ENCODE peak calls at places on chromosomes 6 and 20, in nine cellular contexts. One of them, this sample, is unnamed.

GRCh38 chr6:108658174-108658573 is 97.5 kb downstream of the FOXO3 start:
- DNase-seq in A549: no peak
- DNase-seq in neural progenitor cell: no peak
- DNase-seq in PC-9: peak
- DNase-seq in psoas muscle: no peak
- DNase-seq in CD4-positive, alpha-beta T cell: no peak
- DNase-seq in body of pancreas: no peak
- DNase-seq in heart right ventricle: no peak
- DNase-seq in ovary: no peak
- DNase-seq in this sample: no peak

GRCh38 chr6:89895273-89895874 is 1.1 kb downstream of the GJA10 start:
- DNase-seq in A549: no peak
- DNase-seq in neural progenitor cell: peak
- DNase-seq in PC-9: no peak
- DNase-seq in psoas muscle: no peak
- DNase-seq in CD4-positive, alpha-beta T cell: no peak
- DNase-seq in body of pancreas: no peak
- DNase-seq in heart right ventricle: peak
- DNase-seq in ovary: no peak
- DNase-seq in this sample: peak

GRCh38 chr6:35600659-35601125 is 88.0 kb upstream of the TULP1 start:
- DNase-seq in A549: no peak
- DNase-seq in neural progenitor cell: no peak
- DNase-seq in PC-9: no peak
- DNase-seq in psoas muscle: no peak
- DNase-seq in CD4-positive, alpha-beta T cell: no peak
- DNase-seq in body of pancreas: no peak
- DNase-seq in heart right ventricle: no peak
- DNase-seq in ovary: no peak
- DNase-seq in this sample: no peak

GRCh38 chr6:168181776-168182765 is 103.1 kb upstream of the FRMD1 start:
- DNase-seq in A549: no peak
- DNase-seq in neural progenitor cell: peak
- DNase-seq in PC-9: no peak
- DNase-seq in psoas muscle: no peak
- DNase-seq in CD4-positive, alpha-beta T cell: no peak
- DNase-seq in body of pancreas: no peak
- DNase-seq in heart right ventricle: no peak
- DNase-seq in ovary: no peak
- DNase-seq in this sample: no peak

GRCh38 chr6:43125119-43125518 is 46.0 kb upstream of the SRF start:
- DNase-seq in A549: no peak
- DNase-seq in neural progenitor cell: no peak
- DNase-seq in PC-9: no peak
- DNase-seq in psoas muscle: no peak
- DNase-seq in CD4-positive, alpha-beta T cell: no peak
- DNase-seq in body of pancreas: no peak
- DNase-seq in heart right ventricle: no peak
- DNase-seq in ovary: peak
- DNase-seq in this sample: no peak

GRCh38 chr20:62354811-62355341 is 12.2 kb downstream of the LAMA5 start:
- DNase-seq in A549: no peak
- DNase-seq in neural progenitor cell: no peak
- DNase-seq in PC-9: no peak
- DNase-seq in psoas muscle: peak
- DNase-seq in CD4-positive, alpha-beta T cell: no peak
- DNase-seq in body of pancreas: no peak
- DNase-seq in heart right ventricle: no peak
- DNase-seq in ovary: no peak
- DNase-seq in this sample: no peak

GRCh38 chr6:13522639-13523038 is 35.2 kb upstream of the GFOD1 start:
- DNase-seq in A549: no peak
- DNase-seq in neural progenitor cell: no peak
- DNase-seq in PC-9: no peak
- DNase-seq in psoas muscle: no peak
- DNase-seq in CD4-positive, alpha-beta T cell: no peak
- DNase-seq in body of pancreas: no peak
- DNase-seq in heart right ventricle: no peak
- DNase-seq in ovary: no peak
- DNase-seq in this sample: peak

GRCh38 chr20:53343433-53343832 is 250.2 kb downstream of the ZNF217 start:
- DNase-seq in A549: no peak
- DNase-seq in neural progenitor cell: no peak
- DNase-seq in PC-9: no peak
- DNase-seq in psoas muscle: no peak
- DNase-seq in CD4-positive, alpha-beta T cell: no peak
- DNase-seq in body of pancreas: peak
- DNase-seq in heart right ventricle: no peak
- DNase-seq in ovary: no peak
- DNase-seq in this sample: no peak

GRCh38 chr20:48706710-48707339 is 121.0 kb downstream of the PREX1 start:
- DNase-seq in A549: no peak
- DNase-seq in neural progenitor cell: no peak
- DNase-seq in PC-9: no peak
- DNase-seq in psoas muscle: no peak
- DNase-seq in CD4-positive, alpha-beta T cell: no peak
- DNase-seq in body of pancreas: no peak
- DNase-seq in heart right ventricle: peak
- DNase-seq in ovary: no peak
- DNase-seq in this sample: no peak

DNA sequence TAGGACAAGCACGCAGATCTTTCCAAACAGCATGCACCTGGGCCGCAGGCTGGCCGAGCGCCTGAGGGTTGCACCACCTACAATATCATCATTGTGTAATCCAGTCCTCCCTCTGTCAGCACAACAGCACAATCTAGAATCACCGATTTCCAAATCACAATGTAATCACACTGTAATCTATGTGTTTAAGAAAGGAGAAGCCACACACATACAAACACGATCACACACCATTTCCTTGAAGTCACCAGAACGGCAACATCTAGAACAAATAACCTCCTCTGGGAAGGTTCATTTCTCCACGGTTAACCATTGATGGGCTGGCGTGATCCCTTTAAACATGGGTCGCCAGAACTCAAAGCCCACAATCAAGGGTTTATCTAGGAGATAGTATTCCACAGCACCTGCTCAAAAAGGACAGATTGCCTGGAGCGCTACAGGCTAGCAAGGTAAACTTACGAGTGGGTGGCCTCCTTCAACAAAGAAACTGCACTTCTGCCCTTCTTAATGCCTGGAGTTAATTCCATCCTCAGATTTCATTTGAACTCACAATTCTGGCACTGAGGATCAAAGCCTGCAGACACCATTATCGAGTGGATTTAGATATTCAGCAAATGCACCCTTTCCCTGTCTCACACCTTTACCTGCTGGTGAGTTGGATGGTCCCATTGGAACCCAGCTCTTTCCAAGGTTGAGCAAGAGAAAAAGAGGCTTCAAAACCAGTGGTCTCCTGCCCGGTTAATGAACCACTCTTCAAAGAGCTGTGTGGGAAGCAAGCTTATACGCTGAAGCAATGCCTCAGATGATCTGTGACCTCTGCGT is 83.8 kb upstream of the FOXQ1 start:
- DNase-seq in A549: no peak
- DNase-seq in neural progenitor cell: no peak
- DNase-seq in PC-9: peak
- DNase-seq in psoas muscle: no peak
- DNase-seq in CD4-positive, alpha-beta T cell: no peak
- DNase-seq in body of pancreas: no peak
- DNase-seq in heart right ventricle: no peak
- DNase-seq in ovary: no peak
- DNase-seq in this sample: no peak
- H3K27ac ChIP-seq in A549: no peak
- H3K27ac ChIP-seq in neural progenitor cell: no peak
- H3K27ac ChIP-seq in PC-9: no peak
- H3K27ac ChIP-seq in psoas muscle: no peak
- H3K27ac ChIP-seq in CD4-positive, alpha-beta T cell: no peak
- H3K27ac ChIP-seq in body of pancreas: no peak
- H3K27ac ChIP-seq in heart right ventricle: no peak
- H3K27ac ChIP-seq in ovary: no peak
- H3K27ac ChIP-seq in this sample: no peak

GRCh38 chr20:4953881-4954280 is 47.4 kb downstream of the SLC23A2 start:
- DNase-seq in A549: no peak
- DNase-seq in neural progenitor cell: no peak
- DNase-seq in PC-9: no peak
- DNase-seq in psoas muscle: no peak
- DNase-seq in CD4-positive, alpha-beta T cell: no peak
- DNase-seq in body of pancreas: no peak
- DNase-seq in heart right ventricle: no peak
- DNase-seq in ovary: no peak
- DNase-seq in this sample: no peak

GRCh38 chr20:4957187-4957586 is 44.1 kb downstream of the SLC23A2 start:
- DNase-seq in A549: no peak
- DNase-seq in neural progenitor cell: no peak
- DNase-seq in PC-9: no peak
- DNase-seq in psoas muscle: no peak
- DNase-seq in CD4-positive, alpha-beta T cell: no peak
- DNase-seq in body of pancreas: no peak
- DNase-seq in heart right ventricle: no peak
- DNase-seq in ovary: no peak
- DNase-seq in this sample: no peak

GRCh38 chr20:4959582-4959981 is 41.7 kb downstream of the SLC23A2 start:
- DNase-seq in A549: no peak
- DNase-seq in neural progenitor cell: no peak
- DNase-seq in PC-9: no peak
- DNase-seq in psoas muscle: no peak
- DNase-seq in CD4-positive, alpha-beta T cell: no peak
- DNase-seq in body of pancreas: no peak
- DNase-seq in heart right ventricle: no peak
- DNase-seq in ovary: no peak
- DNase-seq in this sample: no peak

GRCh38 chr20:4957939-4958362 is 43.4 kb downstream of the SLC23A2 start:
- DNase-seq in A549: no peak
- DNase-seq in neural progenitor cell: no peak
- DNase-seq in PC-9: no peak
- DNase-seq in psoas muscle: no peak
- DNase-seq in CD4-positive, alpha-beta T cell: no peak
- DNase-seq in body of pancreas: no peak
- DNase-seq in heart right ventricle: no peak
- DNase-seq in ovary: no peak
- DNase-seq in this sample: no peak

DNA sequence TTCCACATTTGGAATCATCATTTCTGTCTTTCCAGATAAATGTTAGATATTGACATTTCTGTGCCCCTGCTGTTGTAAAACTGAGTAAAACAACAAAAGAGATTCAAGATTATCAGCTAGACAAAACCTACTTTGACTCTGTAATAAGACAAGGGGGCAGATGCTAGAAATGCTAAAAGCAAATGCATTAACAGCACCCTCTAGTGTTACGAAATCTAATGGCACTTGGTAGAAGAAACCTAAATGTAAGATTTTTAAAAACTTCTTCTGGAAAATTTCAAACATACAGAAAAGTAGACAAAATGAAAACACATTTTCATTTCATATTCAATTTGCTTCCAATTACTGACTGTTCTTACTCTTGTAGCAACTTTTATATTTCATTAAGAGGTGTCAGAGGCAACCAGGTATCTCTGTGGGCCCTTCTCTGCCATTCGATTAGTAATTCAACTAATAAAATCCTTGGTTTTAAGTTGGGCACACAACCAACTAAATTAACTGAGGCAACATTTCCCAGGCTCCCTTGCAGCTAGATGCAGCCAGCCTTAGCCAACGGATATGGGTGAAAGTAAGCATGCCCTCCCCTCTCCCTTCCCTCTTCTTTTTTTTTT is 45.0 kb downstream of the SLC23A2 start:
- DNase-seq in A549: peak
- DNase-seq in neural progenitor cell: peak
- DNase-seq in PC-9: peak
- DNase-seq in psoas muscle: no peak
- DNase-seq in CD4-positive, alpha-beta T cell: no peak
- DNase-seq in body of pancreas: no peak
- DNase-seq in heart right ventricle: no peak
- DNase-seq in ovary: no peak
- DNase-seq in this sample: peak
- TF ChIP-seq CTCF in A549: peak
- TF ChIP-seq CTCF in neural progenitor cell: peak
- TF ChIP-seq CTCF in PC-9: peak
- TF ChIP-seq CTCF in psoas muscle: peak
- TF ChIP-seq CTCF in CD4-positive, alpha-beta T cell: peak
- TF ChIP-seq CTCF in body of pancreas: peak
- TF ChIP-seq CTCF in heart right ventricle: peak
- TF ChIP-seq CTCF in ovary: peak
- TF ChIP-seq CTCF in this sample: peak

GRCh38 chr20:38116409-38117165 is 48.5 kb downstream of the TGM2 start:
- DNase-seq in A549: no peak
- DNase-seq in neural progenitor cell: no peak
- DNase-seq in PC-9: no peak
- DNase-seq in psoas muscle: no peak
- DNase-seq in CD4-positive, alpha-beta T cell: no peak
- DNase-seq in body of pancreas: no peak
- DNase-seq in heart right ventricle: no peak
- DNase-seq in ovary: no peak
- DNase-seq in this sample: no peak
- H3K27ac ChIP-seq in A549: no peak
- H3K27ac ChIP-seq in neural progenitor cell: no peak
- H3K27ac ChIP-seq in PC-9: peak
- H3K27ac ChIP-seq in psoas muscle: no peak
- H3K27ac ChIP-seq in CD4-positive, alpha-beta T cell: no peak
- H3K27ac ChIP-seq in body of pancreas: no peak
- H3K27ac ChIP-seq in heart right ventricle: no peak
- H3K27ac ChIP-seq in ovary: no peak
- H3K27ac ChIP-seq in this sample: no peak

GRCh38 chr6:56710967-56711366 is 68.3 kb upstream of the DST start:
- DNase-seq in A549: no peak
- DNase-seq in neural progenitor cell: no peak
- DNase-seq in PC-9: no peak
- DNase-seq in psoas muscle: no peak
- DNase-seq in CD4-positive, alpha-beta T cell: no peak
- DNase-seq in body of pancreas: no peak
- DNase-seq in heart right ventricle: no peak
- DNase-seq in ovary: no peak
- DNase-seq in this sample: no peak
- TF ChIP-seq CTCF in A549: peak
- TF ChIP-seq CTCF in neural progenitor cell: no peak
- TF ChIP-seq CTCF in PC-9: peak
- TF ChIP-seq CTCF in psoas muscle: no peak
- TF ChIP-seq CTCF in CD4-positive, alpha-beta T cell: no peak
- TF ChIP-seq CTCF in body of pancreas: no peak
- TF ChIP-seq CTCF in heart right ventricle: no peak
- TF ChIP-seq CTCF in ovary: no peak
- TF ChIP-seq CTCF in this sample: peak

GRCh38 chr20:11200423-11200822 is 526.6 kb upstream of the JAG1 start:
- DNase-seq in A549: no peak
- DNase-seq in neural progenitor cell: no peak
- DNase-seq in PC-9: no peak
- DNase-seq in psoas muscle: no peak
- DNase-seq in CD4-positive, alpha-beta T cell: no peak
- DNase-seq in body of pancreas: no peak
- DNase-seq in heart right ventricle: no peak
- DNase-seq in ovary: no peak
- DNase-seq in this sample: no peak

GRCh38 chr20:11193241-11193640 is 519.4 kb upstream of the JAG1 start:
- DNase-seq in A549: no peak
- DNase-seq in neural progenitor cell: no peak
- DNase-seq in PC-9: peak
- DNase-seq in psoas muscle: no peak
- DNase-seq in CD4-positive, alpha-beta T cell: no peak
- DNase-seq in body of pancreas: no peak
- DNase-seq in heart right ventricle: no peak
- DNase-seq in ovary: no peak
- DNase-seq in this sample: no peak

GRCh38 chr20:11195169-11195568 is 521.4 kb upstream of the JAG1 start:
- DNase-seq in A549: no peak
- DNase-seq in neural progenitor cell: no peak
- DNase-seq in PC-9: no peak
- DNase-seq in psoas muscle: no peak
- DNase-seq in CD4-positive, alpha-beta T cell: no peak
- DNase-seq in body of pancreas: no peak
- DNase-seq in heart right ventricle: peak
- DNase-seq in ovary: no peak
- DNase-seq in this sample: no peak

GRCh38 chr20:11195899-11196558 is 522.2 kb upstream of the JAG1 start:
- DNase-seq in A549: peak
- DNase-seq in neural progenitor cell: no peak
- DNase-seq in PC-9: no peak
- DNase-seq in psoas muscle: no peak
- DNase-seq in CD4-positive, alpha-beta T cell: no peak
- DNase-seq in body of pancreas: no peak
- DNase-seq in heart right ventricle: peak
- DNase-seq in ovary: peak
- DNase-seq in this sample: peak
- H3K27ac ChIP-seq in A549: peak
- H3K27ac ChIP-seq in neural progenitor cell: no peak
- H3K27ac ChIP-seq in PC-9: no peak
- H3K27ac ChIP-seq in psoas muscle: no peak
- H3K27ac ChIP-seq in CD4-positive, alpha-beta T cell: no peak
- H3K27ac ChIP-seq in body of pancreas: no peak
- H3K27ac ChIP-seq in heart right ventricle: peak
- H3K27ac ChIP-seq in ovary: no peak
- H3K27ac ChIP-seq in this sample: peak

This sample was measured in RWPE1.